ENCODE peak calls at places on chromosome 22, in six cellular contexts. X is hepatocyte; M is left ventricle myocardium inferior; B is CD4-positive, alpha-beta T cell; Q is cardiac fibroblast; I is AG10803. S is an unnamed sample.

GRCh38 chr22:40342521-40342920 is 3.8 kb upstream of the ADSL start:
- DNase-seq in B (no peak), M (no peak), X (no peak), Q (no peak), I (no peak), S (no peak)

GRCh38 chr22:29816539-29816938 is 21.5 kb downstream of the ASCC2 start:
- DNase-seq in B (no peak), X (no peak), I (peak; percentile 7), M (no peak), Q (peak; percentile 27), S (no peak)

GRCh38 chr22:19941365-19942070 is at the start of the genes COMT and TXNRD2:
- DNase-seq in Q (peak; percentile 72), B (peak; percentile 58), X (no peak), M (peak; percentile 82), I (peak; percentile 65), S (peak; percentile 74)

GRCh38 chr22:29882716-29883044 is 294 bp upstream of the MTMR3 start:
- DNase-seq in M (no peak), B (no peak), Q (no peak), I (no peak), X (no peak), S (no peak)

GRCh38 chr22:41810022-41810421 is 9.5 kb downstream of the CCDC134 start:
- DNase-seq in Q (no peak), X (no peak), B (no peak), M (no peak), I (no peak), S (no peak)

GRCh38 chr22:50531546-50532352 is 1.9 kb upstream of the TYMP start:
- DNase-seq in X (peak; percentile 77), I (peak; percentile 77), M (peak; percentile 88), Q (peak; percentile 87), B (peak; percentile 69), S (peak; percentile 84)

GRCh38 chr22:25726241-25726640 is 15.7 kb upstream of the MYO18B start:
- DNase-seq in X (no peak), B (no peak), I (no peak), M (no peak), Q (no peak), S (no peak)

GRCh38 chr22:37808294-37808657 is 542 bp downstream of the GCAT start:
- DNase-seq in B (no peak), Q (no peak), M (no peak), I (no peak), X (no peak), S (no peak)

GRCh38 chr22:26986051-26986881 is 328.9 kb downstream of the MIAT start:
- DNase-seq in X (no peak), Q (no peak), B (no peak), M (no peak), I (no peak), S (no peak)

GRCh38 chr22:49992921-49993648 is 19.5 kb downstream of the IL17REL start:
- DNase-seq in B (peak; percentile 57), I (peak; percentile 47), M (peak; percentile 61), X (peak; percentile 77), Q (peak; percentile 66), S (peak; percentile 71)

GRCh38 chr22:17087176-17088131 is 2.7 kb downstream of the IL17RA start:
- DNase-seq in X (no peak), Q (peak; percentile 55), I (peak; percentile 63), B (no peak), M (no peak), S (no peak)

GRCh38 chr22:25880524-25880923 is 138.5 kb downstream of the MYO18B start:
- DNase-seq in I (no peak), B (no peak), M (no peak), Q (no peak), X (no peak), S (no peak)

GRCh38 chr22:38953577-38954413 is 3.6 kb upstream of the APOBEC3A start:
- DNase-seq in B (no peak), M (no peak), X (peak; percentile 51), Q (no peak), I (peak; percentile 6), S (peak; percentile 50)

GRCh38 chr22:42330953-42331525 is 60.6 kb upstream of the TCF20 start:
- DNase-seq in I (no peak), Q (no peak), B (no peak), M (no peak), X (no peak), S (peak; percentile 58)

GRCh38 chr22:42993651-42994275 is 21.2 kb downstream of the PACSIN2 start:
- DNase-seq in M (no peak), X (no peak), B (no peak), I (peak; percentile 87), Q (peak; percentile 60), S (no peak)

GRCh38 chr22:33221566-33221965 is 163.4 kb upstream of the SYN3 start:
- DNase-seq in B (no peak), M (no peak), X (no peak), I (peak; percentile 30), Q (no peak), S (no peak)

GRCh38 chr22:20111689-20112622 is 3.9 kb upstream of the RANBP1 start:
- DNase-seq in I (no peak), X (no peak), Q (no peak), B (no peak), M (peak; percentile 13), S (no peak)

GRCh38 chr22:40721266-40721665 is 42.0 kb downstream of the MCHR1 start:
- DNase-seq in X (peak; percentile 37), B (no peak), Q (no peak), M (no peak), I (peak; percentile 27), S (no peak)

GRCh38 chr22:49193348-49193747 is 634.3 kb downstream of the BRD1 start:
- DNase-seq in B (no peak), X (no peak), M (peak; percentile 41), I (no peak), Q (no peak), S (no peak)

GRCh38 chr22:50191041-50191740 is 5.5 kb downstream of the TRABD start:
- DNase-seq in Q (peak; percentile 32), B (peak; percentile 74), I (no peak), X (no peak), M (no peak), S (peak; percentile 49)

GRCh38 chr22:47631571-47632102 is 869.2 kb downstream of the TBC1D22A start:
- DNase-seq in X (no peak), M (no peak), B (no peak), Q (no peak), I (no peak), S (no peak)

GRCh38 chr22:42769238-42769573 is 48.5 kb upstream of the A4GALT start:
- DNase-seq in Q (no peak), X (no peak), I (no peak), B (no peak), M (no peak), S (no peak)

GRCh38 chr22:40637181-40638150 is 947 bp upstream of the MRTFA start:
- DNase-seq in B (peak; percentile 32), M (peak; percentile 33), Q (no peak), I (no peak), X (peak; percentile 65), S (peak; percentile 43)

GRCh38 chr22:21640810-21641209 is 1.3 kb upstream of the SDF2L1 start:
- DNase-seq in M (no peak), X (no peak), B (no peak), I (no peak), Q (no peak), S (no peak)

GRCh38 chr22:21642584-21643448 is 714 bp downstream of the SDF2L1 start:
- DNase-seq in Q (peak; percentile 50), X (peak; percentile 86), M (no peak), I (peak; percentile 35), B (peak; percentile 33), S (peak; percentile 78)

GRCh38 chr22:21641417-21641794 is 696 bp upstream of the SDF2L1 start:
- DNase-seq in I (peak; percentile 47), M (no peak), B (no peak), Q (peak; percentile 65), X (peak; percentile 72), S (peak; percentile 68)

GRCh38 chr22:21643533-21644357 is 1.6 kb downstream of the SDF2L1 start:
- DNase-seq in M (no peak), B (no peak), I (no peak), Q (no peak), X (no peak), S (no peak)

GRCh38 chr22:21641795-21642583 is at the start of gene SDF2L1:
- DNase-seq in B (peak; percentile 94), I (peak; percentile 98), M (peak; percentile 98), Q (peak; percentile 99), X (peak; percentile 99), S (peak; percentile 99)
- TF ChIP-seq CTCF in B (no peak), I (no peak), M (peak; percentile 41), Q (no peak), X (peak; percentile 7), S (no peak)

GRCh38 chr22:36208162-36208765 is 6.7 kb upstream of the APOL4 start:
- DNase-seq in I (no peak), B (no peak), X (no peak), Q (no peak), M (no peak), S (no peak)

GRCh38 chr22:36201630-36202312 is at the start of gene APOL4:
- DNase-seq in X (peak; percentile 56), B (no peak), I (peak; percentile 60), Q (peak; percentile 79), M (peak; percentile 89), S (peak; percentile 73)

GRCh38 chr22:36204001-36204640 is 2.5 kb upstream of the APOL4 start:
- DNase-seq in Q (no peak), B (no peak), X (no peak), I (no peak), M (no peak), S (no peak)

GRCh38 chr22:36206255-36206654 is 4.6 kb upstream of the APOL4 start:
- DNase-seq in I (no peak), B (no peak), X (no peak), Q (no peak), M (no peak), S (no peak)

GRCh38 chr22:36204641-36205032 is 3.0 kb upstream of the APOL4 start:
- DNase-seq in I (no peak), Q (no peak), M (no peak), X (no peak), B (no peak), S (no peak)
- TF ChIP-seq CTCF in I (no peak), Q (no peak), M (no peak), X (no peak), B (no peak), S (no peak)

GRCh38 chr22:30969532-30970355 is 679 bp downstream of the TUG1 start:
- DNase-seq in X (peak; percentile 65), I (peak; percentile 45), B (peak; percentile 13), M (peak; percentile 38), Q (peak; percentile 63), S (peak; percentile 53)
- TF ChIP-seq CTCF in X (no peak), I (peak; percentile 15), B (no peak), M (no peak), Q (peak; percentile 22), S (no peak)

DNA sequence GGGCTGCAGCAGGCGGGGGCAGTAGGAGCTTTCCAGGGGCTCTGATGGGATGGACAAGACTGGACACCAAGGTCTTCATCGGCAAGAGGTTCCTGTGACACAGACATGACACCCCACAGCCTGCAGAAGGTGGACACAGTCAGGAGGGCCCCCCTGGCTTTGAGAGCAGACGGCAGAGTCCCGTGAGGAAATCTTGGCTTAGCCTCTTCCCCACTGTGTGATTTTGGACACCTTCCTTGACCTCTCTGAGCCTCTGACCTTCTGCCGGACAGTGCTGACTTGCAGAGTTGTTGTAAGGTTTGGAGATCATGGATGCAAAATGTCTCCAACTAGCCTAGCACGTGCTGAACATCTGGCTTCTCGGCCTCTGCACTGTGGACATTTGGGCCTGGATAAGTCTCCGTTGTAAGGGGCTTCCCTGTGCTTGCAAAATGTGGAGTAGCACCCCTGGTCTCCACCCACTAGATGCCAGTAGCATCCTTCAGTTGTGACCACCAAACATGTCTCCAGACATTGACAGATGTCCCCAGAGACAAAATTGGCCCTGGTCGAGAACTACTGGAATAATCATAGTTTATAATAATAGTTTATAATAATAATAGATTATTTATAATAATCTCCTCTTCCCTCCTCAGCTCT is 54.6 kb downstream of the MCM5 start:
- DNase-seq in I (no peak), B (no peak), Q (no peak), X (no peak), M (no peak), S (no peak)
- TF ChIP-seq CTCF in I (peak; percentile 35), B (no peak), Q (no peak), X (no peak), M (peak; percentile 53), S (no peak)

S was measured in colonic mucosa.